ENCODE peak calls at places on chromosomes 16 and 17, in ten cellular contexts. N is ascending aorta, P is H9, R is RWPE1, A is nephron progenitor cell, Z is K562, M is GM13976, H is BJ, I is GM10248, Q is keratinocyte. X is an unnamed sample.

GRCh38 chr16:88533945-88534641 is 36.1 kb upstream of the ZC3H18 start:
- DNase-seq in N (peak), P (peak), R (peak), A (peak), Z (no peak), M (peak), H (no peak), I (peak), Q (no peak), X (peak)

GRCh38 chr16:88511060-88511459 is 58.0 kb downstream of the ZFPM1 start:
- DNase-seq in N (no peak), P (no peak), R (no peak), A (no peak), Z (no peak), M (no peak), H (no peak), I (no peak), Q (no peak), X (no peak)

GRCh38 chr16:81457326-81458133 is 12.9 kb downstream of the CMIP start:
- DNase-seq in N (no peak), P (no peak), R (peak), A (no peak), Z (peak), M (no peak), H (peak), I (no peak), Q (no peak), X (no peak)

GRCh38 chr17:55366020-55366481 is 55.6 kb downstream of the MMD start:
- DNase-seq in N (no peak), P (no peak), R (no peak), A (no peak), Z (no peak), M (no peak), H (no peak), I (no peak), Q (no peak), X (no peak)

GRCh38 chr17:43938838-43939182 is 3.5 kb downstream of the PPY start:
- DNase-seq in N (no peak), P (no peak), R (no peak), A (no peak), Z (no peak), M (no peak), H (no peak), I (no peak), Q (no peak), X (no peak)

GRCh38 chr17:64001763-64002529 is 3.8 kb downstream of the PRR29 start:
- DNase-seq in N (peak), P (peak), R (no peak), A (no peak), Z (peak), M (peak), H (no peak), I (no peak), Q (no peak), X (no peak)

GRCh38 chr17:3944485-3945388 is 19.5 kb downstream of the ATP2A3 start:
- DNase-seq in N (no peak), P (peak), R (peak), A (peak), Z (peak), M (peak), H (no peak), I (peak), Q (no peak), X (peak)

GRCh38 chr16:84182104-84182503 is 4.8 kb downstream of the TAF1C start:
- DNase-seq in N (no peak), P (no peak), R (no peak), A (no peak), Z (no peak), M (no peak), H (no peak), I (no peak), Q (no peak), X (no peak)

GRCh38 chr17:54903375-54903774 is 2.7 kb downstream of the TOM1L1 start:
- DNase-seq in N (no peak), P (no peak), R (no peak), A (no peak), Z (no peak), M (no peak), H (no peak), I (no peak), Q (no peak), X (no peak)

GRCh38 chr17:68428498-68429172 is 28.7 kb downstream of the WIPI1 start:
- DNase-seq in N (no peak), P (no peak), R (no peak), A (no peak), Z (no peak), M (no peak), H (no peak), I (no peak), Q (no peak), X (no peak)

GRCh38 chr16:17768257-17768656 is 297.5 kb upstream of the XYLT1 start:
- DNase-seq in N (no peak), P (no peak), R (peak), A (no peak), Z (no peak), M (no peak), H (peak), I (no peak), Q (no peak), X (no peak)

GRCh38 chr17:81926451-81927144 is 937 bp downstream of the MAFG start:
- DNase-seq in N (peak), P (peak), R (peak), A (peak), Z (peak), M (peak), H (no peak), I (peak), Q (no peak), X (peak)

GRCh38 chr17:40561871-40562611 is 3.2 kb downstream of the CCR7 start:
- DNase-seq in N (no peak), P (peak), R (no peak), A (no peak), Z (no peak), M (peak), H (no peak), I (no peak), Q (no peak), X (peak)

GRCh38 chr17:1449412-1449967 is 6.5 kb downstream of the CRK start:
- DNase-seq in N (no peak), P (no peak), R (no peak), A (no peak), Z (no peak), M (no peak), H (no peak), I (no peak), Q (no peak), X (no peak)

GRCh38 chr17:144936-145670 is 7.7 kb downstream of the SCGB1C2 start:
- DNase-seq in N (peak), P (no peak), R (no peak), A (no peak), Z (no peak), M (no peak), H (no peak), I (no peak), Q (no peak), X (peak)

GRCh38 chr16:89579351-89579750 is 3.8 kb downstream of the CPNE7 start:
- DNase-seq in N (no peak), P (no peak), R (no peak), A (no peak), Z (no peak), M (no peak), H (no peak), I (no peak), Q (no peak), X (no peak)

GRCh38 chr16:85204242-85205010 is 92.2 kb upstream of the CIBAR2 start:
- DNase-seq in N (no peak), P (no peak), R (peak), A (no peak), Z (no peak), M (no peak), H (peak), I (no peak), Q (no peak), X (no peak)

GRCh38 chr16:86134802-86135461 is 236.0 kb downstream of the IRF8 start:
- DNase-seq in N (no peak), P (no peak), R (no peak), A (no peak), Z (no peak), M (no peak), H (no peak), I (no peak), Q (no peak), X (no peak)

GRCh38 chr16:67150058-67150832 is 553 bp downstream of the B3GNT9 start:
- DNase-seq in N (no peak), P (peak), R (no peak), A (peak), Z (peak), M (peak), H (no peak), I (peak), Q (no peak), X (no peak)

GRCh38 chr16:57801856-57802634 is at the start of gene KIFC3:
- DNase-seq in N (peak), P (peak), R (peak), A (peak), Z (peak), M (peak), H (no peak), I (peak), Q (no peak), X (peak)
- TF ChIP-seq CTCF in N (peak), P (no peak), R (peak), A (no peak), Z (peak), M (no peak), H (no peak), I (peak), Q (no peak), X (peak)

GRCh38 chr16:732936-733335 is 6.0 kb downstream of the HAGHL start:
- DNase-seq in N (no peak), P (no peak), R (no peak), A (no peak), Z (no peak), M (no peak), H (no peak), I (no peak), Q (no peak), X (no peak)
- TF ChIP-seq CTCF in N (no peak), P (peak), R (no peak), A (no peak), Z (peak), M (no peak), H (no peak), I (peak), Q (no peak), X (no peak)

GRCh38 chr17:17741346-17742023 is 60.2 kb downstream of the RAI1 start:
- DNase-seq in N (no peak), P (peak), R (no peak), A (peak), Z (no peak), M (no peak), H (no peak), I (no peak), Q (no peak), X (no peak)
- TF ChIP-seq CTCF in N (peak), P (peak), R (no peak), A (no peak), Z (no peak), M (no peak), H (peak), I (no peak), Q (no peak), X (no peak)

GRCh38 chr16:20638711-20639335 is 58.7 kb downstream of the ACSM1 start:
- DNase-seq in N (no peak), P (no peak), R (no peak), A (no peak), Z (no peak), M (no peak), H (no peak), I (no peak), Q (no peak), X (no peak)

GRCh38 chr16:20637247-20637646 is 60.2 kb downstream of the ACSM1 start:
- DNase-seq in N (no peak), P (no peak), R (no peak), A (no peak), Z (no peak), M (no peak), H (no peak), I (no peak), Q (no peak), X (no peak)
- TF ChIP-seq CTCF in N (no peak), P (peak), R (no peak), A (no peak), Z (peak), M (no peak), H (no peak), I (no peak), Q (no peak), X (no peak)

GRCh38 chr17:17751996-17752821 is 71.0 kb downstream of the RAI1 start:
- DNase-seq in N (peak), P (peak), R (peak), A (peak), Z (peak), M (peak), H (peak), I (peak), Q (peak), X (peak)
- TF ChIP-seq CTCF in N (peak), P (peak), R (no peak), A (peak), Z (peak), M (peak), H (peak), I (peak), Q (peak), X (peak)